ENCODE peak calls at places on chromosomes 13 and 19, in ten cellular contexts. H is tibial artery; X is tibial nerve; W is transverse colon; S is fibroblast of lung; F is substantia nigra; J is lung; L is heart right ventricle; E is neural progenitor cell; O is CD4-positive, alpha-beta T cell. N is an unnamed sample.

GRCh38 chr19:39263912-39264305 is 4.3 kb upstream of the IFNL2 start:
- DNase-seq in X (no peak), L (no peak), J (no peak), H (no peak), O (no peak), F (no peak), S (no peak), W (no peak), E (peak; percentile 23), N (no peak)

GRCh38 chr19:33350538-33351309 is 22.8 kb upstream of the CEBPG start:
- DNase-seq in L (no peak), J (no peak), X (no peak), H (peak; percentile 67), W (no peak), S (peak; percentile 80), F (no peak), E (no peak), O (no peak), N (peak; percentile 72)

GRCh38 chr19:2210206-2210605 is 25.9 kb downstream of the PLEKHJ1 start:
- DNase-seq in X (no peak), S (no peak), O (no peak), F (no peak), J (no peak), W (no peak), L (no peak), H (no peak), E (no peak), N (no peak)

GRCh38 chr13:84812078-84812477 is 929.8 kb upstream of the SLITRK1 start:
- DNase-seq in E (peak; percentile 6), F (no peak), X (no peak), J (no peak), H (no peak), W (no peak), O (no peak), L (no peak), S (no peak), N (no peak)

GRCh38 chr19:57841364-57841763 is 8.3 kb upstream of the ZNF587 start:
- DNase-seq in F (no peak), J (no peak), W (no peak), X (no peak), L (no peak), H (no peak), S (no peak), O (no peak), E (no peak), N (no peak)

GRCh38 chr13:107518292-107518691 is 697.0 kb downstream of the LIG4 start:
- DNase-seq in E (peak; percentile 7), W (no peak), J (no peak), F (no peak), H (no peak), X (no peak), O (no peak), L (no peak), S (peak; percentile 33), N (no peak)

GRCh38 chr19:23799321-23799720 is 40.6 kb upstream of the ZNF681 start:
- DNase-seq in O (peak; percentile 60), L (no peak), H (no peak), S (no peak), F (no peak), J (no peak), X (no peak), E (no peak), W (no peak), N (no peak)

GRCh38 chr19:47158367-47158791 is 27.7 kb downstream of the SAE1 start:
- DNase-seq in E (no peak), S (no peak), W (peak; percentile 14), H (no peak), X (no peak), F (no peak), L (peak; percentile 23), J (no peak), O (no peak), N (no peak)

DNA sequence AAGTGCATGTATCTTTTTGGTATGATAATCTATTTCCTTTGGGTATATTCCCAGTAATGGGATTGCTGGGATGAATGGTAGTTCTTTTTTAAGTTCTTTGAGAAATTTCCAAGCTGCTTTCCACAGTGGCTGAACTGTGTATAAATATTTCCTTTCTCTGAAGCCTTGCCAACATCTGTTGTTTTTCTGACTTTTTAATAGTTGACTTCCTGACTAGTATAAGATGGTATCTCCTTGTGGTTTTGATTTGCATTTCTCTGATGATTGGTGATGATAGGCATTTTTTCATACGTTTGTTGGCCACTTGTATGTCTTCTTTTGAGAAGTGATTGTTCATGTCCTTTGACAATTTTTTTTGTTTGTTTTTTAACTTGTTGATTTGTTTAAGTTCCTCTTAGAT is 61.6 kb upstream of the PCDH17 start:
- DNase-seq in X (no peak), O (no peak), F (no peak), E (no peak), H (no peak), J (no peak), S (peak; percentile 36), W (no peak), L (no peak), N (no peak)
- H3K27ac ChIP-seq in X (no peak overlapping the region), O (no peak overlapping the region), F (no peak overlapping the region), E (no peak overlapping the region), H (no peak overlapping the region), J (no peak overlapping the region), S (no peak overlapping the region), W (no peak overlapping the region), L (no peak overlapping the region), N (no peak overlapping the region)

GRCh38 chr19:3370214-3370720 is 3.9 kb downstream of the NFIC start:
- DNase-seq in E (no peak), F (no peak), W (no peak), L (no peak), J (no peak), X (no peak), H (no peak), S (no peak), O (no peak), N (peak; percentile 65)

GRCh38 chr19:3368441-3368795 is 2.0 kb downstream of the NFIC start:
- DNase-seq in H (no peak), W (no peak), F (no peak), X (no peak), L (no peak), S (no peak), J (no peak), O (no peak), E (no peak), N (no peak)

GRCh38 chr19:3369337-3370213 is 3.2 kb downstream of the NFIC start:
- DNase-seq in J (no peak), W (peak; percentile 63), X (no peak), S (peak; percentile 60), E (peak; percentile 57), L (no peak), H (peak; percentile 73), O (no peak), F (peak; percentile 39), N (peak; percentile 88)

GRCh38 chr19:3367572-3368440 is 1.4 kb downstream of the NFIC start:
- DNase-seq in W (no peak), L (no peak), O (no peak), F (no peak), X (no peak), E (no peak), J (no peak), H (no peak), S (no peak), N (peak; percentile 46)

DNA sequence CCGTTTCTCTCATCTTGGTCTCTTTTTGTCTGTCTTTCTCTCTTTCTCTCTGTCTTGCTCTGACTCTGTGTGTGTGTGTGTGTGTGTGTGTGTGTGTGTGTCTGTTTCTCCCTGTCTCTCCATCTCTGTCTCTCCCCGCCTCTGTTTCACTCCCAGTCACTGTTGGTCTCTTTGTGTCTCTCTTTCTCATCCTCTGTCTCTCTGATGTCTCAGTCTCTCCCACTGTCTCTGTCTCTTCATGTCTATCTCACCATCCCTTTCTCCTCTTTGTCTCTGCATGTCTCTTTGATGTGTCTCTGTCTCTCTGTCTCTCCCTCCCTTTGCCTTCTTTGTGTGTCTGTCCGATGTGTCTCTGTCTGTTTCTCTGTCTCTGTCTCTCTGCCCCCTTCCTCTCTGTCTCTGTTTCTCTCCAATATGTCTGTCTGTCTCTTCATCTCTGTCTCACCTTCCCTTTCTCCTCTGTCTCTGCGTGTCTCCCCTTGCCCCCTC is 2.5 kb downstream of the NFIC start:
- DNase-seq in W (no peak), S (peak; percentile 51), E (no peak), J (no peak), X (no peak), L (no peak), F (no peak), H (no peak), O (no peak), N (no peak)
- H3K27ac ChIP-seq in W (peak overlapping the region; percentile 94), S (peak overlapping the region; percentile 84), E (no peak overlapping the region), J (peak overlapping the region; percentile 86), X (peak overlapping the region; percentile 99), L (peak overlapping the region; percentile 97), F (peak overlapping the region; percentile 86), H (peak overlapping the region; percentile 99), O (no peak overlapping the region), N (peak overlapping the region; percentile 97)

DNA sequence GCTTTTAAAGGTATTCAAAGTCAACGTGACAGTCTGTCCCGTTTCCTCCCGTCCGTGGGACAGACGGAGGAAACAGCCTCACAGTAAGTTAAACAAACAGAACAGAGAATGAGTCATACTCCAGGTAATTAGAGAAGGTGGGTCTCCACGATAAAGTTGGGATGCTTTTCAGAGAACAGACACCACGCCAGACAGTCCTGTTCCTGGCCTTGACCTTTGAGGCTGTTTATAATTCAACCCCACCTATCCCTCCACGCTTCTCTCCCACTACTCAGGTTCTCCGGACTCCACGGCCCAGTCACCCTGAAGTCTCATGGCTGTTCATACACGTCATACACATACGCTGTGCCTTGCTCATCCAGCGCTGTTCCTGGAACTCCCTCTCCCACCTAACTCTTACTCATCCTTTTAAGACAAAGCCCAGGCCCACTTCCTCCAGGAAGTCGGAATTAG is 42.5 kb downstream of the ARHGEF18 start:
- DNase-seq in F (no peak), E (no peak), H (no peak), O (no peak), J (no peak), S (peak; percentile 97), W (peak; percentile 61), L (no peak), X (no peak), N (no peak)
- H3K27ac ChIP-seq in F (no peak overlapping the region), E (no peak overlapping the region), H (no peak overlapping the region), O (no peak overlapping the region), J (no peak overlapping the region), S (no peak overlapping the region), W (peak overlapping the region; percentile 71), L (peak overlapping the region; percentile 58), X (no peak overlapping the region), N (no peak overlapping the region)

GRCh38 chr19:8457209-8457608 is 12.4 kb downstream of the HNRNPM start:
- DNase-seq in E (no peak), L (no peak), H (no peak), S (no peak), X (no peak), J (no peak), W (no peak), O (no peak), F (no peak), N (no peak)

GRCh38 chr19:8458380-8458779 is 13.6 kb downstream of the HNRNPM start:
- DNase-seq in S (no peak), F (no peak), W (peak; percentile 27), L (no peak), E (no peak), O (no peak), X (no peak), J (no peak), H (no peak), N (no peak)

GRCh38 chr19:8456064-8456463 is 11.3 kb downstream of the HNRNPM start:
- DNase-seq in O (no peak), F (no peak), L (no peak), H (no peak), W (no peak), X (no peak), S (no peak), E (peak; percentile 58), J (no peak), N (peak; percentile 61)

GRCh38 chr19:8459095-8459494 is 14.3 kb downstream of the HNRNPM start:
- DNase-seq in W (no peak), J (no peak), S (no peak), H (no peak), L (no peak), E (no peak), X (no peak), O (no peak), F (no peak), N (no peak)

GRCh38 chr19:8457802-8458201 is 13.0 kb downstream of the HNRNPM start:
- DNase-seq in J (no peak), O (no peak), H (no peak), L (no peak), X (no peak), S (no peak), W (no peak), E (no peak), F (no peak), N (no peak)
- H3K27ac ChIP-seq in J (no peak overlapping the region), O (no peak overlapping the region), H (no peak overlapping the region), L (no peak overlapping the region), X (no peak overlapping the region), S (no peak overlapping the region), W (peak overlapping the region; percentile 58), E (no peak overlapping the region), F (no peak overlapping the region), N (peak overlapping the region; percentile 47)